ENCODE peak calls at places on chromosomes 6 and 20, in four cellular contexts. One of them, this sample, is unnamed. For H3K4me1, the result is how much of the 10 kb centered on the place peaks cover.

GRCh38 chr6:153013438-153013837 is 10.9 kb upstream of the MTRF1L start:
- DNase-seq in body of pancreas: no peak
- DNase-seq in fibroblast of lung: peak
- DNase-seq in transverse colon: no peak
- DNase-seq in this sample: no peak

GRCh38 chr6:3414704-3415453 is 42.0 kb downstream of the SLC22A23 start:
- DNase-seq in transverse colon: no peak
- DNase-seq in fibroblast of lung: peak
- DNase-seq in body of pancreas: no peak
- DNase-seq in this sample: no peak

GRCh38 chr6:12536416-12536815 is 180.2 kb upstream of the PHACTR1 start:
- DNase-seq in body of pancreas: no peak
- DNase-seq in fibroblast of lung: no peak
- DNase-seq in transverse colon: no peak
- DNase-seq in this sample: no peak

GRCh38 chr6:91278416-91278815 is 691.5 kb upstream of the MAP3K7 start:
- DNase-seq in body of pancreas: no peak
- DNase-seq in transverse colon: no peak
- DNase-seq in fibroblast of lung: no peak
- DNase-seq in this sample: no peak

GRCh38 chr6:170393807-170394399 is 87.3 kb downstream of the FAM120B start:
- DNase-seq in fibroblast of lung: peak
- DNase-seq in transverse colon: no peak
- DNase-seq in body of pancreas: no peak
- DNase-seq in this sample: no peak

GRCh38 chr6:33807606-33808005 is 3.8 kb upstream of the MLN start:
- DNase-seq in fibroblast of lung: no peak
- DNase-seq in body of pancreas: no peak
- DNase-seq in transverse colon: no peak
- DNase-seq in this sample: no peak

GRCh38 chr6:40543776-40544175 is 43.4 kb downstream of the LRFN2 start:
- DNase-seq in fibroblast of lung: no peak
- DNase-seq in transverse colon: no peak
- DNase-seq in body of pancreas: no peak
- DNase-seq in this sample: no peak

GRCh38 chr20:4102381-4102780 is 87.0 kb upstream of the RNF24 start:
- DNase-seq in fibroblast of lung: peak
- DNase-seq in transverse colon: no peak
- DNase-seq in body of pancreas: no peak
- DNase-seq in this sample: no peak

GRCh38 chr6:134240664-134241431 is 77.1 kb downstream of the SGK1 start:
- DNase-seq in body of pancreas: peak
- DNase-seq in transverse colon: peak
- DNase-seq in fibroblast of lung: no peak
- DNase-seq in this sample: peak

DNA sequence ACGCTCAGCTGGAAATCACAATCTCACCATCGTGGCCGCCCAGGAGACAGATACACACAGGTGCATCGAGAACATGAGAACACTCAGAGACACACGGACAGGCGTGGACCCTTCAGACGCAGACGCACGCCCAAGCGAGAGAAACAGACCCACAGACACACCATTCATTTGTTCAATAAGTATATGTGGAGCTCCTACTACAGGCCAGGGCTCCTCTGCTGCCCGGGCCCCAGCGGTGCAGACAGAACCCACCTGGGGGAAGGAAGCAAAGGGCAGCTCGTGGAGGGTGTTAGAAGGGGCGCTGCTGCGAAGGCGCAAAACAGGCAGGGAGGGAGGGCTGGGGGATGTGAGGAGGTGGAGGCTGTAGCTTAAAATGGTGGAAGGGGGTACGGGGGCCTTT is 39.2 kb downstream of the SRC start:
- DNase-seq in fibroblast of lung: no peak
- DNase-seq in body of pancreas: no peak
- DNase-seq in transverse colon: no peak
- DNase-seq in this sample: no peak
- H3K4me3 ChIP-seq in fibroblast of lung: no peak
- H3K4me3 ChIP-seq in body of pancreas: no peak
- H3K4me3 ChIP-seq in transverse colon: no peak
- H3K4me3 ChIP-seq in this sample: peak

GRCh38 chr6:168333039-168333438 is 13.5 kb upstream of the DACT2 start:
- DNase-seq in body of pancreas: peak
- DNase-seq in fibroblast of lung: no peak
- DNase-seq in transverse colon: peak
- DNase-seq in this sample: no peak
- TF ChIP-seq CTCF in body of pancreas: peak
- TF ChIP-seq CTCF in fibroblast of lung: no peak
- TF ChIP-seq CTCF in transverse colon: peak
- TF ChIP-seq CTCF in this sample: peak

GRCh38 chr20:45049438-45049837 is 51.5 kb downstream of the KCNS1 start:
- DNase-seq in transverse colon: no peak
- DNase-seq in body of pancreas: no peak
- DNase-seq in fibroblast of lung: no peak
- DNase-seq in this sample: no peak
- H3K4me1 ChIP-seq in transverse colon: under half
- H3K4me1 ChIP-seq in body of pancreas: under half
- H3K4me1 ChIP-seq in fibroblast of lung: under half
- H3K4me1 ChIP-seq in this sample: half or more

GRCh38 chr20:58228103-58228483 is 360 bp downstream of the ANKRD60 start:
- DNase-seq in body of pancreas: no peak
- DNase-seq in fibroblast of lung: no peak
- DNase-seq in transverse colon: no peak
- DNase-seq in this sample: no peak
- H3K4me3 ChIP-seq in body of pancreas: no peak
- H3K4me3 ChIP-seq in fibroblast of lung: no peak
- H3K4me3 ChIP-seq in transverse colon: peak
- H3K4me3 ChIP-seq in this sample: peak

DNA sequence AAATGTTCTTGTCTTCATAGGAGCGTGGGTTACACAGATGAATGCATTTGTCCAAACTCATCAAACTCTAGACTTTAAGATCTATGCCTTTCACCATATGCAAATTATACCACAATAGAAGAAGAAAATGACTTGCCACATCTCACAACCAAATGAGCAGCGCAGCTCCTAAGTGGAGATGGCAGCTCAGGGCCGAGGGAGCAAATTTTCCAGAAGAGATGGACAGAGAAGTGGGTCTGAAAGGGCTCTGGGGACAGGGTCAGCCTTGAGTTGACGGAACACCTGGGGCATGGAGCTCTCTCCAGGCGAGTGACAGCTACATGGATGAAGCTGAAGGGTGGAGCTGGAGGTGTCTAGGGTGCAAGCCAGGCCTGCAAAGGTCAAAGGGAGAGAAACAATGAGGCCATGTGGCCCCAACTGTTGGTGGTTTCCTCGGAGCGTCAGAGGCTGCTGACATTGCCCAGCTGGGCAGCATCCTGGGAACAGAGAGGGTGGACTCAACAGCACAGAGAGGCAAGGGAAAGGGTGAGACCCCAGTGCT is 228.3 kb downstream of the NRN1 start:
- DNase-seq in transverse colon: no peak
- DNase-seq in body of pancreas: no peak
- DNase-seq in fibroblast of lung: no peak
- DNase-seq in this sample: no peak
- TF ChIP-seq CTCF in transverse colon: no peak
- TF ChIP-seq CTCF in body of pancreas: no peak
- TF ChIP-seq CTCF in fibroblast of lung: no peak
- TF ChIP-seq CTCF in this sample: no peak

DNA sequence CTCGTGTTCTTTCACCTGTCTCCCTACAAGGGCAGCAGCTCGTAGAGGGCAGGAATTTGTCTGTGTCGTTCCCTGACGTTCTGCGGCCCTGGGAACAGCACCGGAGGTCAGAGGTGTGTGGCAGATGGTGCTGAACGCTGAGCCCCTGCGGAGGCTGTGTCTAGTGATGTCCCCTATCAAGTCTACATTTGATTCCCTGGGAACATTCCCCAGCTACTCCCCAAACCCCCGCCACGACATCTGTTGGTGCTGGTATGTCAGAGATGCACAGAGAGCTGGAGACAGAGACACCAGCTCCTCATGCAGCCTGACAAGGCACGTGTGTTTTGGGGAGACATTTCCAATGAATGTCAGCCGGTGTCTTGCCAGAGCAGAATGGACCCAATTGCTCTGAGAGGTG is 7.7 kb downstream of the PMEPA1 start:
- DNase-seq in transverse colon: no peak
- DNase-seq in fibroblast of lung: no peak
- DNase-seq in body of pancreas: no peak
- DNase-seq in this sample: no peak
- H3K4me1 ChIP-seq in transverse colon: under half
- H3K4me1 ChIP-seq in fibroblast of lung: under half
- H3K4me1 ChIP-seq in body of pancreas: under half
- H3K4me1 ChIP-seq in this sample: half or more